ENCODE peak calls at places on chromosomes 2 and 18, in four cellular contexts. R is right cardiac atrium; L is hepatocyte; W is CD4-positive, alpha-beta T cell. U is an unnamed sample.

GRCh38 chr2:51707625-51708024 is 675.7 kb upstream of the NRXN1 start:
- DNase-seq in R (no peak), L (no peak), W (no peak), U (no peak)

GRCh38 chr2:12847694-12848093 is 131.0 kb downstream of the TRIB2 start:
- DNase-seq in R (no peak), L (no peak), W (no peak), U (no peak)

GRCh38 chr2:113876503-113877387 is 13.1 kb upstream of the ACTR3 start:
- DNase-seq in R (peak; percentile 18), L (peak; percentile 60), W (peak; percentile 56), U (no peak)

GRCh38 chr2:100554788-100555407 is 7.9 kb upstream of the PDCL3 start:
- DNase-seq in R (no peak), L (no peak), W (peak; percentile 14), U (no peak)

GRCh38 chr2:129891341-129892320 is 87.8 kb upstream of the RAB6C start:
- DNase-seq in R (no peak), L (no peak), W (no peak), U (no peak)

GRCh38 chr2:20072436-20073158 is 21.2 kb upstream of the LAPTM4A start:
- DNase-seq in R (no peak), L (no peak), W (no peak), U (no peak)

GRCh38 chr2:30106543-30106942 is 40.3 kb upstream of the YPEL5 start:
- DNase-seq in R (no peak), L (no peak), W (no peak), U (no peak)

GRCh38 chr2:70921839-70922590 is 13.7 kb upstream of the ATP6V1B1 start:
- DNase-seq in R (no peak), L (peak; percentile 23), W (no peak), U (no peak)

GRCh38 chr18:32732165-32732564 is 40.7 kb downstream of the KLHL14 start:
- DNase-seq in R (no peak), L (no peak), W (no peak), U (no peak)

GRCh38 chr2:37666772-37667171 is 4.7 kb downstream of the CDC42EP3 start:
- DNase-seq in R (no peak), L (no peak), W (no peak), U (no peak)

GRCh38 chr2:173881466-173881865 is 83.7 kb downstream of the SP3 start:
- DNase-seq in R (no peak), L (peak; percentile 14), W (no peak), U (no peak)

GRCh38 chr18:12271376-12272235 is 17.4 kb downstream of the CIDEA start:
- DNase-seq in R (peak; percentile 78), L (peak; percentile 91), W (peak; percentile 33), U (no peak)

GRCh38 chr2:174325373-174325772 is 9.4 kb upstream of the SP9 start:
- DNase-seq in R (no peak), L (no peak), W (no peak), U (no peak)

GRCh38 chr2:55862673-55863390 is 60.8 kb downstream of the EFEMP1 start:
- DNase-seq in R (peak; percentile 33), L (peak; percentile 87), W (no peak), U (no peak)

GRCh38 chr2:129378186-129378585 is 601.3 kb upstream of the RAB6C start:
- DNase-seq in R (no peak), L (no peak), W (no peak), U (no peak)

GRCh38 chr2:58484201-58484600 is 243.1 kb upstream of the FANCL start:
- DNase-seq in R (no peak), L (no peak), W (no peak), U (no peak)

GRCh38 chr2:187991389-187991788 is 300.3 kb upstream of the GULP1 start:
- DNase-seq in R (no peak), L (no peak), W (no peak), U (no peak)

GRCh38 chr18:25896178-25896780 is 194.1 kb downstream of the SS18 start:
- DNase-seq in R (peak; percentile 19), L (peak; percentile 68), W (no peak), U (no peak)

GRCh38 chr2:136765736-136766323 is 485 bp downstream of the THSD7B start:
- DNase-seq in R (no peak), L (peak; percentile 13), W (no peak), U (no peak)

GRCh38 chr2:20916604-20917286 is 93.8 kb upstream of the LDAH start:
- DNase-seq in R (no peak), L (peak; percentile 68), W (no peak), U (no peak)

GRCh38 chr2:24925815-24926214 is 5.8 kb upstream of the ADCY3 start:
- DNase-seq in R (no peak), L (no peak), W (no peak), U (no peak)

GRCh38 chr2:118654945-118655344 is 192.5 kb downstream of the EN1 start:
- DNase-seq in R (no peak), L (no peak), W (no peak), U (no peak)

GRCh38 chr2:43819489-43820163 is 19.0 kb downstream of the ABCG5 start:
- DNase-seq in R (no peak), L (no peak), W (no peak), U (no peak)

GRCh38 chr2:229071292-229071976 is 199.7 kb downstream of the PID1 start:
- DNase-seq in R (no peak), L (no peak), W (no peak), U (no peak)

GRCh38 chr2:240983361-240983995 is 14.9 kb upstream of the SNED1 start:
- DNase-seq in R (peak; percentile 21), L (peak; percentile 83), W (peak; percentile 20), U (no peak)

GRCh38 chr18:8786766-8787670 is 81.7 kb downstream of the MTCL1 start:
- DNase-seq in R (no peak), L (peak; percentile 74), W (no peak), U (no peak)

GRCh38 chr2:224885836-224886547 is 156.3 kb downstream of the DOCK10 start:
- DNase-seq in R (no peak), L (no peak), W (no peak), U (no peak)

GRCh38 chr2:30763151-30763660 is 44.0 kb downstream of the CAPN13 start:
- DNase-seq in R (no peak), L (no peak), W (no peak), U (no peak)

GRCh38 chr2:201180010-201180409 is 2.9 kb upstream of the CASP10 start:
- DNase-seq in R (no peak), L (no peak), W (no peak), U (no peak)

DNA sequence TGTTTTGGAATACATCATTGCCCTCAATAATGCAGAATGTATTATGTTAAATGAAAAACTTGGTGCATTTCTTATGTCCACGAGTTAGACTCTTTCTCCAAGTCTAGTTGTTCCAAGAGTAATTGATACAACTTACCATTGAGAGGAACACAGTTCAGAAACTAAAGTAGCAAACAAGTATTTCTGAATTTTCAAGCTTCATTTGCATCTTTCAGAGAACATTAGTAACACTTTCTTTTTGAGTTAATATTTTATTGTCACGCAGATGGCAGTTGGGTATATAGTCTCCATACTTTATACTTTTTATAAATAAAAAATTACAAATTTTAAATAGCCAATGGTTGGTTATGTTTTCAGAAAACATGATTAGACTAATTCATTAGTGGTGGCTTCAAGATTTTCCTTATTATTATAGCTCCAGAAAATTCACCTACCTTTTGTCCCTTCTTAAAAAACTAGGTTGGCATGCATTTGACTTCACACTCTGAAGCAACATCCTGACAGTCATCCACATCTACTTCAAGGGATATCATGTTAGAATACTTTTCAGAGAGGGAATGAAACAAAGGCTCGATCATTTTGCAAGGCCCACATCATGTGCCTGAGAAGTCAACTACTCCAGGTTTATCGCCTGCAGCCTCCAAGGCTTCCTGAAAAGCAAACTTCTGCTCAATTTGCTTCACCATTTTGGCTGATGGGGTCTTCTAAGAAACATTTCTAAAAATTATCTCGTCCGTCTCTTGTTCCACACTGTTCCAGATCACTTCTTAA is 29.9 kb downstream of the LYPD6B start:
- DNase-seq in R (no peak), L (no peak), W (no peak), U (no peak)
- H3K27ac ChIP-seq in R (no peak overlapping the region), L (peak overlapping the region; percentile 15), W (no peak overlapping the region), U (no peak overlapping the region)

DNA sequence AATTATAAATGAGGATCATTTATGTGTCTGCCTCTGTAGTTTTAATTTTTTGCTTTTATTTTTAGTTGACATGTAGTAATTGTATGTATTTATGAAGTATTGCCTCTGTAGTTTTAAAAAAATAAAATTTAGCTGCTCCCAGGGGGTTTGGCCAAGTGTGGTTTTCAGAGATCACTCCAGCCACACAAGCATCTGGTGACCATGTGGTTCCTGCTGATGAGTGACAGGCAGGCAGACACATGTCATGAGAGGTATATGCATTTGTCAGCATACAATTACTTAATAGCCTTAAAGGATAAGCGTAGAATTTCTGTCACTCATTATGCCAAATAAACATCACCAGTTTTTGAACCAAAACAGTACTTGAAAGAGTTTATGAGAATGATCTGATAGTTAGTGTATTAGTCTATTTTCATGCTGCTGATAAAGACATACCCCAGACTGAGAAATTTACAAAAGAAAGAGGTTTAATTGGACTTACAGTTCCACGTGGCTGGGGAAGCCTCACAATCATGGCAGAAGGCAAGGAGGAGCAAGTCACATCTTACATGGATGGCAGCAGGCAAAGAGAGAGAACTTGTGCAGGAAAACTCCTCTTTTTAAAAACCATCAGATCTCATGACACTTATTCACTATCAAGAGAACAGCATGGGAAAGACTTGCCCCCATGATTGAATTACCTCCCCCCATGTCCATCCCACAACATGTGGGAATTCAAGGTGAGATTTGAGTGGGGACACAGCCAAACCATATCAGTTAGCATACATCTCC is 29.6 kb downstream of the MREG start:
- DNase-seq in R (no peak), L (no peak), W (no peak), U (no peak)
- H3K27ac ChIP-seq in R (no peak overlapping the region), L (peak overlapping the region; percentile 77), W (no peak overlapping the region), U (no peak overlapping the region)

GRCh38 chr18:7567487-7568425 is 640 bp downstream of the PTPRM start:
- DNase-seq in R (peak; percentile 67), L (peak; percentile 77), W (no peak), U (no peak)

GRCh38 chr18:7566587-7567486 is at the start of gene PTPRM:
- DNase-seq in R (peak; percentile 93), L (peak; percentile 94), W (no peak), U (no peak)

GRCh38 chr18:7566244-7566586 is 901 bp upstream of the PTPRM start:
- DNase-seq in R (no peak), L (no peak), W (no peak), U (no peak)

GRCh38 chr18:7565677-7566076 is 1.4 kb upstream of the PTPRM start:
- DNase-seq in R (no peak), L (no peak), W (no peak), U (no peak)

DNA sequence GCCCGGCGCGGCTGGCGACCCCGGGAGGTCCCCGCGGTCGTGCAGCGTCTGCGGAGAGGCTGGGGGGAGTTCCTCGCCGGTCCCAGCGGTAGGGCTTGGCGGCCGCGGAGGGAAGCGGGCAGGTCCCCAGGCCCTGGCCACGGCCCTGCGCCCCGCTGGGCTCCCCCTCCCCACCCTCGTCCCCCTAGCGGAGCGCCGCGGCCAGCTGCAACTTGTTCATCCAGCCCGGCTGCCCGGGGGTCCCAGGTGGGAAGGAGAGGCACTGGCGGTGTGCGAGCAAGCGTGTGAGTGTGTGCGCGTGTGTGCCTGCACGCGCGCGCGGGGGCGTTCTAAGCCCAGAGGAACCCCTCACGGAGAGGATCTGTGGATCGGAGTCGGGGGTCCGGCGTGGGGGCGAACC is 1.3 kb downstream of the PTPRM start:
- DNase-seq in R (peak; percentile 46), L (peak; percentile 66), W (no peak), U (no peak)
- H3K27ac ChIP-seq in R (peak overlapping the region; percentile 93), L (peak overlapping the region; percentile 88), W (no peak overlapping the region), U (no peak overlapping the region)

DNA sequence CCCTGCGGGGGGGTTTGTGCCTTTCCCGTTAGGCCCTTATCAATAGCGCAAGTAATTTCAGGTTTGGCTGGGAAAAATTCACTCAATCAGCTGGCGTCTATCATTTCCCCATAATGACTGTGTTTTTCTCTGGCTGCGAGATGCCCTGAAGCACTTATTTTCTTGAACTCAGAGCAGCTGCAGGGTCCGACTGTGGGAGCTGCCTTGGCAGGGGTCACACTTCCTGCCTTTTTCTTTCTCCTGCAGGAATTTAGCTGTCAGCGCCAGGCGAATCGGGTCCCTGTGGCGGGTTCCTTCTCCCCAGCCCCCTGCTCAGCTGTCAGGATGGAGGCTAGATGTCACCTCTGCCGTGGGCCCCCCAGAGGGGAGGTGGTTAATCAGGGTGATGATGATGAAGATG is 81.3 kb upstream of the HPCAL1 start:
- DNase-seq in R (no peak), L (no peak), W (no peak), U (no peak)
- H3K27ac ChIP-seq in R (no peak overlapping the region), L (no peak overlapping the region), W (no peak overlapping the region), U (no peak overlapping the region)